ENCODE peak calls at places on chromosome 17, in five cellular contexts. Q, T, I, B and O are unnamed samples.

GRCh38 chr17:75130059-75130631 is 1.4 kb downstream of the NT5C start:
- DNase-seq in T (peak; percentile 59), B (no peak), I (no peak), Q (no peak), O (no peak)

GRCh38 chr17:61235821-61236197 is 163.8 kb upstream of the TBX2 start:
- DNase-seq in T (no peak), I (no peak), B (peak; percentile 40), Q (peak; percentile 10), O (no peak)

GRCh38 chr17:75032896-75033294 is 13.9 kb downstream of the ATP5PD start:
- DNase-seq in Q (no peak), B (no peak), T (no peak), I (no peak), O (no peak)

GRCh38 chr17:63116967-63117366 is 150.9 kb downstream of the TANC2 start:
- DNase-seq in I (peak; percentile 15), Q (peak; percentile 64), B (no peak), T (peak; percentile 83), O (no peak)

GRCh38 chr17:61325382-61326073 is 74.1 kb upstream of the TBX2 start:
- DNase-seq in T (peak; percentile 78), Q (no peak), B (peak; percentile 36), I (no peak), O (no peak)

GRCh38 chr17:15231851-15232516 is 33.1 kb downstream of the PMP22 start:
- DNase-seq in B (peak; percentile 13), Q (no peak), T (no peak), I (no peak), O (no peak)

GRCh38 chr17:31061678-31062077 is 33.1 kb upstream of the NF1 start:
- DNase-seq in B (no peak), Q (peak; percentile 53), T (no peak), I (no peak), O (no peak)

GRCh38 chr17:36850794-36851193 is 86.5 kb upstream of the LHX1 start:
- DNase-seq in Q (no peak), I (peak; percentile 90), T (no peak), B (no peak), O (no peak)

GRCh38 chr17:3469529-3469928 is 2.1 kb downstream of the SPATA22 start:
- DNase-seq in I (no peak), B (no peak), T (no peak), Q (no peak), O (no peak)

GRCh38 chr17:7570351-7570750 is 8.6 kb downstream of the SENP3 start:
- DNase-seq in T (no peak), Q (no peak), I (no peak), B (no peak), O (no peak)

GRCh38 chr17:79366988-79367571 is 243.8 kb downstream of the RBFOX3 start:
- DNase-seq in T (no peak), I (no peak), Q (no peak), B (no peak), O (no peak)

GRCh38 chr17:27914382-27914781 is 21.2 kb upstream of the LYRM9 start:
- DNase-seq in I (no peak), Q (no peak), B (no peak), T (no peak), O (no peak)

GRCh38 chr17:1047177-1047885 is 50.4 kb downstream of the TIMM22 start:
- DNase-seq in Q (no peak), T (no peak), I (no peak), B (peak; percentile 37), O (no peak)
- TF ChIP-seq CTCF in Q (no peak), T (no peak), I (no peak), B (no peak), O (no peak)

DNA sequence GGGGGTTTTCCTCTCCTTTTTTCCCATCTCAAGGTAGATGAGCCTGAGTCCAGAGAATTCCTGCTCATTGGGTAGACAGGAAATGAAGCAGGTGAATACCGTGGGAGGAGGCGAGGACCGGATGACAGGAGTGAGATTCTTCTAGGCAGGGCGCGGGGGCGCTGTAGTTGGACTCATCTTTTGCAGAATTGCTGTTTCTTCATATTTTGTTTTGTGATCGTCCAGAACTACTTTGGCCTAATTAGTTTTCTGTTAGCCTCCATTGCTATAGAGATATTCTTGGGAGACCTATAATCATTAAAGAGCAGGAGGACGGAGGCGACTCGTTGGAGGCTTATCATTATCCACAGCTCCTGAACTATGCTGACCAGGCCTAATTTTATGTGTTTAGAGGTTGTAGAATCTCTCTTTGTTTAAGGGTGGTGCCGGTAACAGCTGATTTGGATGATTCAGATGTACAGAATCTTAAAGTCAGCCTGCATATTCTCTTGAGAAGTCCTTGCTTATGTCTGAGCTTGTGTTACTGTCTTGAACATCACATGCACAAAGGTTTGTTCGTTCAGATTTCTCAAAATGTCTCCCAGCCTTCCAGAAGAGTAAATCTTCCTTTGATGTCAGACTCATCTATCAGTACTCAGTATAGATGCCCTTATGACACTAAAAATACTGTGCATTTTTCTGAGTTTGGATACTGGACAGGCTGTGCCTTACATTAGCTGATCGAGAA is 741 bp downstream of the ATP6V0A1 start:
- DNase-seq in B (peak; percentile 7), T (peak; percentile 56), Q (peak; percentile 41), I (peak; percentile 63), O (peak; percentile 76)
- TF ChIP-seq CTCF in B (peak; percentile 47), T (peak; percentile 61), Q (peak; percentile 47), I (peak; percentile 66), O (peak; percentile 22)

GRCh38 chr17:19262650-19263620 is 25.8 kb downstream of the EPN2 start:
- DNase-seq in T (no peak), Q (no peak), B (no peak), I (peak; percentile 18), O (no peak)

GRCh38 chr17:19258371-19258770 is 21.2 kb downstream of the EPN2 start:
- DNase-seq in I (no peak), Q (no peak), T (no peak), B (no peak), O (no peak)

GRCh38 chr17:19263621-19264010 is 26.4 kb downstream of the EPN2 start:
- DNase-seq in I (no peak), B (no peak), Q (no peak), T (no peak), O (no peak)

GRCh38 chr17:19264277-19264676 is 27.1 kb downstream of the EPN2 start:
- DNase-seq in I (no peak), B (peak; percentile 44), T (no peak), Q (no peak), O (no peak)

GRCh38 chr17:19260958-19261357 is 23.8 kb downstream of the EPN2 start:
- DNase-seq in I (peak; percentile 43), T (no peak), B (no peak), Q (peak; percentile 17), O (no peak)
- TF ChIP-seq CTCF in I (no peak), T (peak; percentile 10), B (no peak), Q (no peak), O (no peak)

GRCh38 chr17:46942441-46943217 is 19.7 kb downstream of the GOSR2 start:
- DNase-seq in B (peak; percentile 78), Q (peak; percentile 86), I (peak; percentile 73), T (peak; percentile 84), O (no peak)
- TF ChIP-seq CTCF in B (peak; percentile 99), Q (peak; percentile 94), I (peak; percentile 81), T (peak; percentile 99), O (peak; percentile 28)

GRCh38 chr17:70772761-70773160 is 603.4 kb downstream of the KCNJ2 start:
- DNase-seq in B (no peak), T (no peak), Q (no peak), I (no peak), O (no peak)

GRCh38 chr17:70763018-70763417 is 593.7 kb downstream of the KCNJ2 start:
- DNase-seq in Q (no peak), T (no peak), B (no peak), I (no peak), O (no peak)

GRCh38 chr17:70767102-70767701 is 597.9 kb downstream of the KCNJ2 start:
- DNase-seq in T (peak; percentile 60), I (peak; percentile 26), Q (peak; percentile 53), B (peak; percentile 44), O (no peak)
- TF ChIP-seq CTCF in T (peak; percentile 99), I (peak; percentile 76), Q (peak; percentile 88), B (peak; percentile 72), O (peak; percentile 50)

GRCh38 chr17:35597604-35598003 is 10.5 kb downstream of the AP2B1 start:
- DNase-seq in I (no peak), T (no peak), B (no peak), Q (no peak), O (no peak)

GRCh38 chr17:35596072-35596471 is 8.9 kb downstream of the AP2B1 start:
- DNase-seq in T (no peak), Q (no peak), B (no peak), I (no peak), O (no peak)

GRCh38 chr17:35596530-35597233 is 9.6 kb downstream of the AP2B1 start:
- DNase-seq in T (peak; percentile 26), Q (peak; percentile 56), I (no peak), B (no peak), O (no peak)
- TF ChIP-seq CTCF in T (peak; percentile 18), Q (peak; percentile 56), I (peak; percentile 37), B (no peak), O (no peak)